ENCODE peak calls at places on chromosomes 3 and 15, in ten cellular contexts. D is heart right ventricle, U is fibroblast of pulmonary artery, H is cardiac fibroblast, K is dorsolateral prefrontal cortex, Q is mesothelial cell of epicardium, G is heart left ventricle, I is HFFc6, P is PC-9, A is pancreas. C is an unnamed sample.

GRCh38 chr3:54681706-54682105 is 246.2 kb downstream of the LRTM1 start:
- DNase-seq in D (no peak), U (no peak), H (no peak), K (no peak), Q (no peak), G (no peak), I (no peak), P (no peak), A (no peak), C (no peak)

GRCh38 chr3:172658344-172659245 is 52.3 kb downstream of the NCEH1 start:
- DNase-seq in D (no peak), U (peak), H (peak), K (no peak), Q (no peak), G (no peak), I (peak), P (peak), A (peak), C (peak)

GRCh38 chr15:43279496-43279895 is 12.8 kb upstream of the TGM5 start:
- DNase-seq in D (no peak), U (no peak), H (no peak), K (no peak), Q (no peak), G (no peak), I (no peak), P (no peak), A (no peak), C (no peak)

GRCh38 chr3:126466886-126467610 is 8.6 kb downstream of the ZXDC start:
- DNase-seq in D (no peak), U (no peak), H (no peak), K (no peak), Q (no peak), G (no peak), I (no peak), P (no peak), A (no peak), C (no peak)

GRCh38 chr3:141114816-141115458 is 63.8 kb downstream of the SPSB4 start:
- DNase-seq in D (no peak), U (no peak), H (no peak), K (no peak), Q (no peak), G (no peak), I (no peak), P (no peak), A (peak), C (no peak)

GRCh38 chr15:101675796-101676582 is 23.8 kb upstream of the TM2D3 start:
- DNase-seq in D (no peak), U (peak), H (peak), K (no peak), Q (no peak), G (no peak), I (peak), P (no peak), A (no peak), C (peak)

GRCh38 chr15:62985768-62986167 is 56.8 kb upstream of the TPM1 start:
- DNase-seq in D (no peak), U (peak), H (peak), K (no peak), Q (peak), G (no peak), I (peak), P (no peak), A (no peak), C (peak)

GRCh38 chr15:55873024-55873745 is 120.2 kb downstream of the NEDD4 start:
- DNase-seq in D (no peak), U (peak), H (peak), K (no peak), Q (no peak), G (no peak), I (no peak), P (no peak), A (no peak), C (no peak)

GRCh38 chr15:40436116-40436891 is 4.4 kb upstream of the BAHD1 start:
- DNase-seq in D (no peak), U (no peak), H (no peak), K (no peak), Q (no peak), G (no peak), I (no peak), P (no peak), A (peak), C (no peak)

GRCh38 chr15:41288464-41288863 is 43.9 kb downstream of the OIP5 start:
- DNase-seq in D (no peak), U (no peak), H (no peak), K (no peak), Q (no peak), G (no peak), I (no peak), P (no peak), A (no peak), C (no peak)

GRCh38 chr15:93882133-93882532 is 349.2 kb upstream of the MCTP2 start:
- DNase-seq in D (no peak), U (no peak), H (no peak), K (no peak), Q (no peak), G (no peak), I (no peak), P (no peak), A (no peak), C (no peak)

GRCh38 chr3:14222900-14223594 is 44.4 kb downstream of the LSM3 start:
- DNase-seq in D (no peak), U (no peak), H (peak), K (no peak), Q (no peak), G (no peak), I (peak), P (no peak), A (no peak), C (no peak)

GRCh38 chr3:50179710-50180109 is 11.7 kb upstream of the GNAT1 start:
- DNase-seq in D (no peak), U (no peak), H (no peak), K (no peak), Q (no peak), G (no peak), I (no peak), P (no peak), A (no peak), C (no peak)

GRCh38 chr3:191412764-191413163 is 48.2 kb upstream of the PYDC2 start:
- DNase-seq in D (no peak), U (peak), H (peak), K (no peak), Q (no peak), G (no peak), I (peak), P (peak), A (no peak), C (peak)

GRCh38 chr3:188584162-188584529 is 430.2 kb downstream of the LPP start:
- DNase-seq in D (no peak), U (peak), H (peak), K (no peak), Q (no peak), G (no peak), I (peak), P (peak), A (no peak), C (peak)

GRCh38 chr3:136817448-136817847 is 1.5 kb upstream of the SLC35G2 start:
- DNase-seq in D (no peak), U (no peak), H (peak), K (no peak), Q (no peak), G (no peak), I (peak), P (no peak), A (no peak), C (no peak)

GRCh38 chr3:136818191-136818850 is 605 bp upstream of the SLC35G2 start:
- DNase-seq in D (peak), U (peak), H (peak), K (no peak), Q (no peak), G (peak), I (peak), P (peak), A (peak), C (peak)

GRCh38 chr3:136819784-136820640 is 1.1 kb downstream of the SLC35G2 start:
- DNase-seq in D (peak), U (peak), H (peak), K (no peak), Q (peak), G (peak), I (peak), P (peak), A (peak), C (peak)

GRCh38 chr3:136818851-136819783 is at the start of gene SLC35G2:
- DNase-seq in D (peak), U (peak), H (peak), K (peak), Q (peak), G (peak), I (peak), P (peak), A (peak), C (peak)
- TF ChIP-seq CTCF in D (peak), U (no peak), H (no peak), K (peak), Q (no peak), G (no peak), I (peak), P (peak), A (no peak), C (no peak)

DNA sequence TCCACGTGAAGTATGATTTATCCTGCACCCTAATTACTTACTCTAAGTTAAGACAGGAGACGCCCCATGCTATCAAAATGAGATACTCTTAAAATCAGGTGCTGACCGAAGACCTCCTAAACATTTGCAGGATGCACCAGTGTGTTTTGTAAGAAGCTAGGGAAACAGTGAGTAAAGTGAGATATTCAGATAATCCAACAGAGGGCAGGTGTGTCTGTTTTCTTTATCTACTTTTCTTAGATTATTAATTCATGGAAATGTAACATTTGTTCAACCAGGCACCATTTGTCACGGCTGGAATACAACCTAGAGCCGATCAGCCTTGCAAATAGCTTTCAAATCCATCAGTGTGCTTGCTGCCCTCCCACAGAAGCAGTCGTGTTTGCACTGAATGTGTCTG is 202.0 kb upstream of the CHRM5 start:
- DNase-seq in D (no peak), U (peak), H (peak), K (no peak), Q (no peak), G (no peak), I (no peak), P (no peak), A (no peak), C (no peak)
- TF ChIP-seq CTCF in D (no peak), U (no peak), H (no peak), K (no peak), Q (no peak), G (no peak), I (no peak), P (peak), A (no peak), C (peak)

GRCh38 chr3:31980530-31981205 is 394 bp downstream of the OSBPL10 start:
- DNase-seq in D (peak), U (peak), H (peak), K (peak), Q (peak), G (peak), I (peak), P (peak), A (peak), C (no peak)
- TF ChIP-seq CTCF in D (no peak), U (no peak), H (no peak), K (no peak), Q (no peak), G (no peak), I (no peak), P (no peak), A (no peak), C (peak)

DNA sequence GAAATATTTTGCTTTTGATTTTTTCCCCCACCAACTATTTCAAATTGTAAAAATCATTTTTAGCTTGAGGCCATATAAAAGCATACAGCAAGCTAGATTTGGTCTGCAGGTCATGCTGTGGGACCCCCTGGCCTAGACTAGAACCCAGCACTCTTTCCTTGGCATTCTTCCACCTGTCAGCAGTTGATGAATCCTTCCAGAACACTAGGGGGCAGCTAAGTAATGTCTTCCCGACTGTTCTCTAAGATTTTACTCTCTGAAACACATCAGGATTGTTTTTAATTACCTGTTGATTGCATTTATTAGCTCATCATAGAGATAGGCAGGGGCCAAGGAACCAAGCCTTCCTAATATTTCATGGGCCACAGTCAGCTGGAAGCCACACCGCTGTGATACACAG is 174.5 kb downstream of the CACNA1D start:
- DNase-seq in D (no peak), U (peak), H (no peak), K (no peak), Q (no peak), G (no peak), I (peak), P (no peak), A (no peak), C (no peak)
- TF ChIP-seq CTCF in D (peak), U (peak), H (peak), K (peak), Q (no peak), G (no peak), I (peak), P (peak), A (no peak), C (peak)

DNA sequence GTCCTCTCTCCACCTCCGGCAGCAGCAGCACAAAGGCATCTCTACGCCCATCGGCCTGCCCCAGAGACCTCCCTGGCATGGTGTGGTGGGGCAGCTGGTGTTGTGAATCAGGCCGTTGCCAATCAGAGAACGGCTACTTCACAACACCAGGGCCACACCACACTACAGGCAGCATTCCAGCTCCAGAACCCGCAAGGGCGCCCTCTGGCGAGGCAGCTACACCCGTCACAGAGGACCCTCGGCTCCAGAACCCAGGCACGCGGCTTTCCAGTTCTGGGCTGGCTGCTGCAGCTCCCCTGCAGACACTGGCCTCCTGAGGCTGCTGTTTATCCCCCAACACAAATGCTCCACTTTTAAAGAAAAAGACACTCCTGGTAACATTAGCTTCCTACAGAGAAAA is 127.5 kb upstream of the TOPAZ1 start:
- DNase-seq in D (peak), U (peak), H (peak), K (peak), Q (no peak), G (no peak), I (no peak), P (no peak), A (peak), C (peak)
- TF ChIP-seq CTCF in D (peak), U (peak), H (peak), K (peak), Q (no peak), G (peak), I (peak), P (no peak), A (no peak), C (peak)

GRCh38 chr15:48459571-48460461 is 128.6 kb downstream of the DUT start:
- DNase-seq in D (no peak), U (peak), H (peak), K (no peak), Q (no peak), G (no peak), I (peak), P (no peak), A (no peak), C (peak)
- TF ChIP-seq CTCF in D (no peak), U (peak), H (peak), K (no peak), Q (no peak), G (no peak), I (no peak), P (no peak), A (no peak), C (no peak)